ENCODE peak calls at places on chromosomes 5 and 9, in four cellular contexts. A is Panc1, I is ovary, J is fibroblast of lung. V is an unnamed sample.

GRCh38 chr5:66239034-66239433 is 94.9 kb downstream of the SREK1 start:
- DNase-seq in A (no peak), I (no peak), J (no peak), V (no peak)

GRCh38 chr5:149434162-149435014 is 55.3 kb upstream of the IL17B start:
- DNase-seq in A (peak; percentile 50), I (peak; percentile 68), J (peak; percentile 76), V (peak; percentile 69)

GRCh38 chr9:131621551-131622321 is 76.4 kb downstream of the PRRT1B start:
- DNase-seq in A (no peak), I (no peak), J (no peak), V (no peak)

GRCh38 chr5:10567781-10568321 is 4.0 kb downstream of the ANKRD33B start:
- DNase-seq in A (no peak), I (no peak), J (peak; percentile 45), V (no peak)

GRCh38 chr9:93261281-93261680 is 77.3 kb downstream of the WNK2 start:
- DNase-seq in A (no peak), I (no peak), J (no peak), V (no peak)

GRCh38 chr9:74443036-74443750 is 53.9 kb upstream of the RORB start:
- DNase-seq in A (no peak), I (no peak), J (peak; percentile 38), V (no peak)

GRCh38 chr9:98707158-98708102 is 1.3 kb downstream of the GABBR2 start:
- DNase-seq in A (no peak), I (no peak), J (peak; percentile 83), V (peak; percentile 28)

GRCh38 chr5:112014771-112015170 is 257.8 kb upstream of the NREP start:
- DNase-seq in A (no peak), I (no peak), J (no peak), V (no peak)

GRCh38 chr5:77167695-77168111 is 42.8 kb upstream of the PDE8B start:
- DNase-seq in A (no peak), I (no peak), J (peak; percentile 90), V (no peak)

GRCh38 chr9:111831371-111832108 is 36.8 kb upstream of the SHOC1 start:
- DNase-seq in A (no peak), I (no peak), J (peak; percentile 48), V (no peak)

GRCh38 chr9:111833941-111834340 is 39.2 kb upstream of the SHOC1 start:
- DNase-seq in A (no peak), I (no peak), J (peak; percentile 60), V (no peak)

GRCh38 chr9:111828193-111828592 is 33.5 kb upstream of the SHOC1 start:
- DNase-seq in A (no peak), I (no peak), J (peak; percentile 11), V (no peak)

GRCh38 chr9:111832428-111832827 is 37.7 kb upstream of the SHOC1 start:
- DNase-seq in A (no peak), I (no peak), J (peak; percentile 20), V (no peak)
- H3K27me3 ChIP-seq in A (no peaks in the 10 kb centered on the region), I (no peaks in the 10 kb centered on the region), J (no peaks in the 10 kb centered on the region), V (no peaks in the 10 kb centered on the region)

DNA sequence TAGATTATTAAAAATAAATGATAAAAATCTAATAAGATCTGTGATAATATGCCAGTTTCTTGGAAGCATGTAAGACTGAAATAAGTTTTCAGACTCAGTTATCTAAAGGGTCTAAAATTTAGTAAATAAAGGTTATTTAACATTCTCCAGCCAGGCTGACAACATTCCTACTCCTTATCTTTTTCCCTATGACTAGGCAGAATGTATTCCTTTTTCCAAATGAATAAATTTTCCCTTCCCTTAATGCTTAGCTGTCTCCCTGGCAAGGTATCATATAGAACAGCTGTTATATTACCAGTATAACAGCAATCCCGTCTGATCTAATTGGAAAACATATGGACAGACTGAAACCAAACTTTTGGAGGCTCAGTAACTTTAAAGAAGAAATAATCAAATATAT is 13.0 kb downstream of the MEGF9 start:
- DNase-seq in A (no peak), I (no peak), J (peak; percentile 37), V (no peak)
- H3K27me3 ChIP-seq in A (no peaks in the 10 kb centered on the region), I (no peaks in the 10 kb centered on the region), J (no peaks in the 10 kb centered on the region), V (no peaks in the 10 kb centered on the region)

GRCh38 chr5:179239256-179240135 is 105.8 kb downstream of the ADAMTS2 start:
- DNase-seq in A (no peak), I (peak; percentile 23), J (no peak), V (no peak)

GRCh38 chr5:179241175-179241574 is 104.1 kb downstream of the ADAMTS2 start:
- DNase-seq in A (no peak), I (peak; percentile 23), J (no peak), V (no peak)

GRCh38 chr5:179241764-179242370 is 103.4 kb downstream of the ADAMTS2 start:
- DNase-seq in A (no peak), I (peak; percentile 18), J (no peak), V (no peak)

GRCh38 chr5:179238628-179238970 is 106.7 kb downstream of the ADAMTS2 start:
- DNase-seq in A (no peak), I (peak; percentile 10), J (no peak), V (no peak)

DNA sequence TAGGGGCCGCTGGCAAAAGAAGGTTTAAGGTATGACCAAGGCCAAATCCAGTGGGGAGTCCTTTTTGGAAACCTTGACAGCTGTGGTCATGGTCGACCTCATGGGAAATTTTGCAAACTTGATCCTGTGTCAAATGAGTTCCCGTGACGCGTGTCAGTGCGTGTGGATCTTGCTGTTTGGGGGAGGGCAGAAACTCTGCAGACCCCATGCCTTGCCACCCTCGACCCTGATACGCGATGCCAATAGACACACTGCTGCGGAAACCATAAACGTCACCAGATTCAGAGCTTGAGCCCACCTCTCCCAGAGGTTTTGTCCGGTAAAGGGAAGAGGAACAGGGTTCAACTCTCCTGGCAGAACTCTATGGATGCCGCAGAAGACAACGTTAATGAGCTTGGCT is 104.7 kb downstream of the ADAMTS2 start:
- DNase-seq in A (no peak), I (peak; percentile 5), J (no peak), V (no peak)
- H3K27me3 ChIP-seq in A (peaks cover 2% of the 10 kb centered on the region), I (no peaks in the 10 kb centered on the region), J (no peaks in the 10 kb centered on the region), V (no peaks in the 10 kb centered on the region)

GRCh38 chr5:1643651-1644392 is 120.1 kb upstream of the LPCAT1 start:
- DNase-seq in A (no peak), I (peak; percentile 22), J (no peak), V (no peak)

GRCh38 chr5:1641560-1642166 is 117.9 kb upstream of the LPCAT1 start:
- DNase-seq in A (peak; percentile 84), I (peak; percentile 81), J (peak; percentile 83), V (peak; percentile 72)

GRCh38 chr5:1642221-1642620 is 118.5 kb upstream of the LPCAT1 start:
- DNase-seq in A (no peak), I (peak; percentile 19), J (no peak), V (no peak)

GRCh38 chr5:1641041-1641440 is 117.3 kb upstream of the LPCAT1 start:
- DNase-seq in A (no peak), I (peak; percentile 29), J (no peak), V (no peak)

DNA sequence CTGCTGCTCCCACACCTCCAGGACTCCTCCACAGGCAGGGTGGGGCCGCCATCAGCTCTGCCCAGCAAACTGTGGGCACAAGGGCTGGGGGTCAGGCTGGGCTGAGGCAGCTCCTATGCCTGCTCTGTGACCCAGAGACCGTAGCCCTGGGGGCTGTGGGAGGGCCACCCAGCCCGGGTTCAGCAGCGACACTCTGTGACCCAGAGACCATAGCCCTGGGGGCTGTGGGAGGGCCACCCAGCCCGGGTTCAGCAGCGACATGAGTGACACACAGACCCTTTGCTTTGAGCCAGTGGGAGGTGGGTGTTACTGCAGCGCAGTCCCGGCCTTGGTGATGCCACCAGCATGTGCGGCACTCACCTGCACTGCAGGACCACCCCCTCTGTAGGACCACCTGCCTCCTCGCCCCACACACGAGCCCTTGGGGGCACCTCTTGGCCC is 118.9 kb upstream of the LPCAT1 start:
- DNase-seq in A (no peak), I (peak; percentile 29), J (no peak), V (no peak)
- H3K27me3 ChIP-seq in A (peaks cover 8% of the 10 kb centered on the region), I (no peaks in the 10 kb centered on the region), J (peaks cover 13% of the 10 kb centered on the region), V (peaks cover 27% of the 10 kb centered on the region)

GRCh38 chr5:151205411-151205810 is 18.5 kb downstream of the CCDC69 start:
- DNase-seq in A (no peak), I (no peak), J (no peak), V (no peak)
- H3K27me3 ChIP-seq in A (no peaks in the 10 kb centered on the region), I (no peaks in the 10 kb centered on the region), J (no peaks in the 10 kb centered on the region), V (no peaks in the 10 kb centered on the region)

GRCh38 chr5:543755-544674 is 19.8 kb upstream of the SLC9A3 start:
- DNase-seq in A (no peak), I (no peak), J (no peak), V (peak; percentile 28)

GRCh38 chr5:544675-545330 is 20.6 kb upstream of the SLC9A3 start:
- DNase-seq in A (no peak), I (no peak), J (no peak), V (no peak)

GRCh38 chr5:541888-542692 is 17.8 kb upstream of the SLC9A3 start:
- DNase-seq in A (no peak), I (no peak), J (no peak), V (no peak)

GRCh38 chr5:542693-543311 is 18.6 kb upstream of the SLC9A3 start:
- DNase-seq in A (no peak), I (no peak), J (no peak), V (no peak)

GRCh38 chr5:543351-543750 is 19.1 kb upstream of the SLC9A3 start:
- DNase-seq in A (no peak), I (no peak), J (no peak), V (no peak)
- H3K27me3 ChIP-seq in A (no peaks in the 10 kb centered on the region), I (no peaks in the 10 kb centered on the region), J (peaks cover 12% of the 10 kb centered on the region), V (no peaks in the 10 kb centered on the region)

V was measured in heart right ventricle.